ENCODE peak calls at places on chromosomes 6 and 20, in nine cellular contexts. A, C, R, J, N, M, W, G and Z are unnamed samples.

GRCh38 chr6:74946961-74947360 is 258.9 kb downstream of the COL12A1 start:
- DNase-seq in A (peak), C (peak), R (no peak), J (peak), N (no peak), M (peak), W (no peak), G (no peak), Z (peak)

GRCh38 chr20:31780839-31781238 is 38.3 kb upstream of the MYLK2 start:
- DNase-seq in A (no peak), C (no peak), R (no peak), J (no peak), N (no peak), M (no peak), W (no peak), G (no peak), Z (no peak)

GRCh38 chr20:42721923-42722322 is 467.8 kb downstream of the PTPRT start:
- DNase-seq in A (no peak), C (no peak), R (no peak), J (no peak), N (no peak), M (no peak), W (no peak), G (no peak), Z (peak)

GRCh38 chr6:40442591-40442990 is 144.6 kb downstream of the LRFN2 start:
- DNase-seq in A (no peak), C (no peak), R (no peak), J (no peak), N (no peak), M (no peak), W (no peak), G (no peak), Z (no peak)

GRCh38 chr6:2275207-2275891 is 29.9 kb upstream of the GMDS start:
- DNase-seq in A (no peak), C (peak), R (no peak), J (peak), N (no peak), M (peak), W (no peak), G (no peak), Z (no peak)

GRCh38 chr6:36730424-36731380 is 33.1 kb downstream of the RAB44 start:
- DNase-seq in A (no peak), C (no peak), R (no peak), J (no peak), N (no peak), M (no peak), W (peak), G (no peak), Z (peak)

GRCh38 chr6:82785206-82785605 is 280.4 kb downstream of the UBE3D start:
- DNase-seq in A (no peak), C (no peak), R (no peak), J (no peak), N (no peak), M (no peak), W (no peak), G (no peak), Z (no peak)

GRCh38 chr6:90249044-90249443 is 47.6 kb downstream of the BACH2 start:
- DNase-seq in A (no peak), C (no peak), R (no peak), J (peak), N (no peak), M (no peak), W (no peak), G (no peak), Z (peak)

GRCh38 chr6:149060300-149060984 is 257.1 kb upstream of the TAB2 start:
- DNase-seq in A (no peak), C (no peak), R (no peak), J (peak), N (no peak), M (no peak), W (no peak), G (no peak), Z (no peak)

GRCh38 chr6:50952092-50952932 is 133.6 kb downstream of the TFAP2B start:
- DNase-seq in A (no peak), C (no peak), R (no peak), J (no peak), N (no peak), M (peak), W (no peak), G (no peak), Z (peak)
- H3K4me3 ChIP-seq in A (no peak), C (no peak), R (no peak), J (no peak), N (no peak), M (no peak), W (no peak), G (no peak), Z (no peak)

GRCh38 chr6:13383280-13384163 is 55.2 kb upstream of the TBC1D7 start:
- DNase-seq in A (no peak), C (peak), R (no peak), J (peak), N (no peak), M (peak), W (no peak), G (no peak), Z (peak)
- TF ChIP-seq CTCF in A (no peak), C (peak), R (peak), J (peak), N (no peak), M (peak), W (no peak), G (no peak), Z (peak)

GRCh38 chr6:128150376-128150775 is 249.5 kb upstream of the THEMIS start:
- DNase-seq in A (no peak), C (no peak), R (no peak), J (no peak), N (no peak), M (no peak), W (no peak), G (no peak), Z (no peak)
- H3K4me3 ChIP-seq in A (no peak), C (no peak), R (no peak), J (no peak), N (no peak), M (no peak), W (no peak), G (no peak), Z (no peak)

DNA sequence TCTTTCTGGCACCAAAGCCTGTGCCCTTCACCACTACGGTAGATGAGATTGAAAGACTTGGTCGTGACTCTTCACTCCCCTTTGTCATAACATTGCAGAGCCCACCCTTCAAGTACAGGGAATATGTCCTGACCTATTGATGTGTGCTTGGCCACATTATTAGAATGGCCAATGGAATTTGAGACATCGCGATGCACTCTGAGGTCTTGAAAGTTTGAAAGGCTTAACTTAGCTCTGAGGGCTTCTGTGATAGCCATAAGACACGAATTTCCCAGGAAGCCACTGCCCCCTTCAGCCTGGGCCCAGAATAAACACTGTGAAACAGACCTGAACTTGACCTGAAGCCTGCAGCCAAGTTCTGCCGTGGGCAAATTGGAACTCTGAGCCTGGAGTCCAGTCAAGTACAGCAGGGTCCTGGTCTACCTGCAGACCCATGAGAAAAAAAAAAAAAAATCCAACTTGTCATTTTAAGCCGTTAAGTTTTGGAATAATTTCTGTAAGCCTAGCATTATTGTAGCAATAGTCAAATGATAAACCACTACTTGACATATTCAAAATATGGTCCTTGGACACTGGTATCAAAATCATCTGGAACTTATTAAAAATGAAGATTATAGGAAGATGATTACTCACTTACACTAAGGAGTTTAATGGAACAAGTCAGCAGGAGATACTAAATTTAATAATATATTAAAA is 36.9 kb upstream of the TRAF3IP2 start:
- DNase-seq in A (peak), C (peak), R (peak), J (peak), N (peak), M (peak), W (peak), G (peak), Z (peak)
- TF ChIP-seq CTCF in A (peak), C (peak), R (peak), J (peak), N (peak), M (peak), W (peak), G (peak), Z (peak)

DNA sequence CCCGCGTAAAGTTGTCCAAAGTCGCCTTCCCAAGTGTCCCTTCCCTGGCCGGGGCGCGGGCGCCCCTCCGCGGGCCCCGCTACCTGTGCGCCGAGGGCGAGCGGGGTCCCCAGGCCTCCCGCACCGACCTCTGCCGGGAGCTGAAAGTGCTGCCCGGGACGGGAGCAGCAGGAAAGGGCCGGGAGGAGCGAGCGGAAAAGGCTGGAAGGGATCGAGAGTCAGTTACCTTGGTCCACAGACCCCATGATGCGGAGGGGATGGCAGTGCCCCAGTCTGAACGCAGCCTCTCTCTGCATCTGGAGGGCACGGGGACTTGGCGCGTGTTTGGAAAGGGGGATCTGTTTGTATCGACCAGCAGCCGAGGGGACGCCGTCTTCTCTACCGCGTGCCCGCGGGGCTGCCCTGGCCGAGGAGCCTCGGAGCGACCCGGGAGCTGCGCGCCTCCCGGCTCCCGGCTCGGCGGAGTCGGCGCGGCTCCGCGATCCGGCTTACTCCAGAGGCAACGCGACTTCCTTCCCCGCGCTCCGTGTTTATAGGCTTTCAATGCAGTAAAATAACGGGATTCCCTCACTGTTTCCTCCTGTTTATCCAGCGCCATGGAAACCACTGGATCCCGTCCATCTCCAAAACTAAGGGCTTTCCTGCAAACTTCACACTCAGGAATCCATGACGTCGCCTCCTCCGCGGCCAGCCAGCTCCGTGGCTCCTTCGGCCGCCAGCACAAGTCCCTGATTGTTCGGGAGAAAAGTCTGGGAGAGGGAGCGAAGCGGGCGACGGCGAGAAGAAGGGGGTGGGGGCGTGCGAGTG is 20.0 kb upstream of the NFATC2 start:
- DNase-seq in A (peak), C (peak), R (peak), J (peak), N (peak), M (peak), W (peak), G (peak), Z (peak)
- H3K4me3 ChIP-seq in A (peak), C (peak), R (peak), J (peak), N (peak), M (peak), W (peak), G (no peak), Z (no peak)

DNA sequence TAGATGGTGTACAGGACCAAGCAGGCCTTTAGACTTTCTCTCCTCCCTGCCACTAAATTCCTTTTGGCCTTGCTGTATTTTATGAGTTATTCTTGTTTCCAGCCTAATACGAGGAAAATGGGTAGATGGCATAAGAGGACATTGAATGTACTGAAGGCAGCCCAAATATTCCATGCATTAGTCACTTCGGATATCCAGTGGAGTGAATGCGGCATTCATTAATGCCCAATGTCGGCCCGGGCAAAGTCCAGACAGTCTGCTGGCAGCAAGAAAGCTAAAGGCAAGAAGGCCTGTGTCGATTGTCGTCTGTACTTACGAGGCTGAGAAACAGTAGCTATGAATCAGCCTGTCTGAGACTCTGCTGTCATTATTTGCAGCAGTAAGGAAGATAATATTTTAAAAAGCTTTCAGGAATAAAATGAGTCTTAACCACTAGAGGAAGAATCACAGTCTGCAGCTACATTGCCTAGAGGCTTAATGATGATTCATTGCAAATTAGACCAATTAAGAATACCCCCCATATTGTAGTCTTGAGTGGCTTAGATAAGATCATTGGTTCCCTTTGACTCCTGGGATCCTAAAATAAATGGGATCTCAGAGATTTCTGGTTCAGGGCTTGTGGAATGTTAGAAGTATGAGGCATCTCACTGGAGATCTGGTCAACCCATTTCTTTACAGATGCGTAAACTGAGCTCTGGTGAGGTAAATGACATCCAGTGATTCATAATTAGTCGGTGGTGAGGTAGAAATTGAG is 534.1 kb upstream of the JAG1 start:
- DNase-seq in A (peak), C (peak), R (no peak), J (peak), N (peak), M (peak), W (no peak), G (peak), Z (peak)
- TF ChIP-seq CTCF in A (no peak), C (no peak), R (no peak), J (no peak), N (no peak), M (no peak), W (no peak), G (no peak), Z (no peak)

DNA sequence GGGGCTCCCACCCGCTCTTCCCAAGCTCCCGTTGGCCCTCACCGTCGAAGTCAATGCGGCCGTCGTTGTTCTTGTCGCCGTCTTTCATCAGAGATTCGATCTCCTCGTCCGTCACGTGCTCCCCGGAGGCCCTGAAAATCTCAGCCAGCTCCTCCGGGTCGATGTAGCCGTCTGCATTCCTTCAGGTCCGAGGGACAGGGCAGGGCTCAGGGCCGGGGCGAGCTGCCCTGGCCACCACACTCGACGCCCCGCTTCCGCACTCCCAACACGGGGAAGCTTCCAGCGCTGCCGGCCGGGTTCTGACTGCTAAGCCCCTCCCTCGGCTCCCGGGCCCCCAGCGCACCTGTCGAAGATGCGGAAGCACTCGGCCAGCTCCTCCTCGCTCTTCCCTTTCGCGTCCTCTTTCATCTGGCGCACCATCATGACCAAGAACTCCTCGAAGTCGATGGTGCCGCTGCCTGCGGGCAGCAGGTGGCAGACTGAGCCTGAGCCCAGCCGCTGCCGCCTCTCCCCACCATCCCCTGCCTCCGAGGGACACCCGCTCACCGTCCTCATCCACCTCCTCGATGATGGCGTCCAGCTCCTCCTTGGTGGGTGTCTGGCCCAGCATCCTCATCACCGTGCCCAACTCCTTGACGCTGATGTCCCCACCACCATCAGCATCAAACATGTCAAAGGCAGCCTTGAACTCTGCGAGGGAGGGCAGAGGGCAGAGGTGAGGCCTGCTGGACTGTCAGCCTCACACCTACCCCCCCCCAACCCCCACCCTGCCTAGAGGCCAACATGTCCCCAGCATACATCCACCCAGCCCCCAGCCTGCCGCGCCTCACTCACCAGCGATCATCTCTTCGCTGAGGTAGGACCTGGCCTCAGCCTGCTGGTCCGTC is 2.9 kb downstream of the TNNC2 start:
- DNase-seq in A (no peak), C (peak), R (no peak), J (no peak), N (peak), M (peak), W (peak), G (peak), Z (peak)
- H3K4me3 ChIP-seq in A (no peak), C (no peak), R (no peak), J (no peak), N (peak), M (no peak), W (peak), G (no peak), Z (no peak)

GRCh38 chr6:69771158-69771906 is 25.5 kb downstream of the LMBRD1 start:
- DNase-seq in A (no peak), C (peak), R (no peak), J (no peak), N (no peak), M (no peak), W (no peak), G (no peak), Z (no peak)

GRCh38 chr6:69763763-69764162 is 33.0 kb downstream of the LMBRD1 start:
- DNase-seq in A (no peak), C (no peak), R (no peak), J (no peak), N (no peak), M (no peak), W (no peak), G (no peak), Z (no peak)

GRCh38 chr6:69768664-69769063 is 28.1 kb downstream of the LMBRD1 start:
- DNase-seq in A (no peak), C (peak), R (no peak), J (no peak), N (no peak), M (peak), W (no peak), G (no peak), Z (no peak)
- TF ChIP-seq CTCF in A (no peak), C (peak), R (no peak), J (peak), N (no peak), M (peak), W (no peak), G (no peak), Z (no peak)